ENCODE peak calls at places on chromosomes 2 and 18, in eight cellular contexts. R is neural progenitor cell, E is mammary epithelial cell, Y is fibroblast of lung, I is endothelial cell of umbilical vein, J is PC-9, Z is HepG2, U is PC-3. O is an unnamed sample. For H3K4me1, the result is how much of the 10 kb centered on the place peaks cover.

GRCh38 chr2:150088538-150088937 is 398.9 kb downstream of the RND3 start:
- DNase-seq in R (no peak), E (peak), Y (no peak), I (peak), J (no peak), Z (no peak), U (peak), O (no peak)

GRCh38 chr2:47065771-47066380 is 89.2 kb downstream of the STPG4 start:
- DNase-seq in R (no peak), E (peak), Y (peak), I (peak), J (peak), Z (no peak), U (peak), O (peak)

GRCh38 chr2:137437386-137437785 is 526.9 kb upstream of the HNMT start:
- DNase-seq in R (no peak), E (peak), Y (no peak), I (no peak), J (no peak), Z (no peak), U (no peak), O (no peak)

GRCh38 chr2:197211881-197212342 is 98.7 kb downstream of the ANKRD44 start:
- DNase-seq in R (no peak), E (no peak), Y (no peak), I (no peak), J (no peak), Z (no peak), U (no peak), O (no peak)

GRCh38 chr2:127173073-127173472 is 47.0 kb downstream of the CYP27C1 start:
- DNase-seq in R (no peak), E (peak), Y (peak), I (peak), J (no peak), Z (no peak), U (peak), O (no peak)

GRCh38 chr2:8583400-8584173 is 98.3 kb upstream of the ID2 start:
- DNase-seq in R (peak), E (no peak), Y (peak), I (peak), J (peak), Z (peak), U (peak), O (peak)

GRCh38 chr18:9506046-9506792 is 30.9 kb downstream of the RALBP1 start:
- DNase-seq in R (peak), E (no peak), Y (no peak), I (no peak), J (peak), Z (no peak), U (peak), O (no peak)

GRCh38 chr2:157565550-157565949 is 63.1 kb downstream of the ACVR1C start:
- DNase-seq in R (no peak), E (no peak), Y (no peak), I (no peak), J (no peak), Z (no peak), U (no peak), O (no peak)

GRCh38 chr18:26458526-26459232 is 89.7 kb downstream of the KCTD1 start:
- DNase-seq in R (no peak), E (peak), Y (peak), I (peak), J (no peak), Z (no peak), U (peak), O (no peak)

GRCh38 chr2:179818546-179818945 is 42.9 kb downstream of the ZNF385B start:
- DNase-seq in R (no peak), E (no peak), Y (no peak), I (peak), J (peak), Z (no peak), U (peak), O (no peak)

GRCh38 chr2:188785515-188785914 is 188.7 kb upstream of the COL3A1 start:
- DNase-seq in R (no peak), E (no peak), Y (no peak), I (no peak), J (no peak), Z (no peak), U (no peak), O (no peak)

GRCh38 chr2:31239842-31240198 is 5.9 kb downstream of the EHD3 start:
- DNase-seq in R (no peak), E (no peak), Y (peak), I (no peak), J (no peak), Z (no peak), U (no peak), O (peak)

GRCh38 chr2:148813603-148814065 is 61.4 kb upstream of the KIF5C start:
- DNase-seq in R (peak), E (no peak), Y (no peak), I (no peak), J (no peak), Z (no peak), U (no peak), O (no peak)

GRCh38 chr2:20589975-20590703 is 60.8 kb downstream of the HS1BP3 start:
- DNase-seq in R (no peak), E (no peak), Y (no peak), I (no peak), J (no peak), Z (no peak), U (no peak), O (no peak)

GRCh38 chr2:130744287-130745117 is 10.8 kb upstream of the AMER3 start:
- DNase-seq in R (peak), E (no peak), Y (no peak), I (no peak), J (no peak), Z (peak), U (no peak), O (no peak)

GRCh38 chr18:63439334-63439733 is 17.1 kb upstream of the VPS4B start:
- DNase-seq in R (peak), E (peak), Y (peak), I (peak), J (peak), Z (peak), U (peak), O (peak)

GRCh38 chr2:192899466-192899865 is 704.7 kb upstream of the TMEFF2 start:
- DNase-seq in R (peak), E (no peak), Y (no peak), I (no peak), J (no peak), Z (no peak), U (no peak), O (no peak)

GRCh38 chr2:216495656-216496055 is 3.0 kb upstream of the RPL37A start:
- DNase-seq in R (no peak), E (no peak), Y (peak), I (peak), J (no peak), Z (no peak), U (no peak), O (no peak)

GRCh38 chr18:37260367-37261093 is 305.1 kb downstream of the CELF4 start:
- DNase-seq in R (no peak), E (no peak), Y (no peak), I (no peak), J (no peak), Z (no peak), U (no peak), O (no peak)

GRCh38 chr18:24710474-24710873 is 250.0 kb downstream of the HRH4 start:
- DNase-seq in R (no peak), E (no peak), Y (no peak), I (no peak), J (no peak), Z (no peak), U (no peak), O (no peak)

GRCh38 chr2:57373530-57373929 is 673.1 kb upstream of the VRK2 start:
- DNase-seq in R (no peak), E (peak), Y (peak), I (peak), J (no peak), Z (no peak), U (peak), O (peak)

GRCh38 chr2:22355816-22356433 is 1029.1 kb upstream of the KLHL29 start:
- DNase-seq in R (peak), E (no peak), Y (peak), I (no peak), J (peak), Z (peak), U (peak), O (peak)

GRCh38 chr2:31203916-31204315 is 13.4 kb downstream of the CAPN14 start:
- DNase-seq in R (no peak), E (no peak), Y (no peak), I (no peak), J (no peak), Z (no peak), U (no peak), O (no peak)

GRCh38 chr2:72173640-72174321 is 26.1 kb upstream of the CYP26B1 start:
- DNase-seq in R (no peak), E (no peak), Y (no peak), I (peak), J (no peak), Z (no peak), U (no peak), O (peak)

DNA sequence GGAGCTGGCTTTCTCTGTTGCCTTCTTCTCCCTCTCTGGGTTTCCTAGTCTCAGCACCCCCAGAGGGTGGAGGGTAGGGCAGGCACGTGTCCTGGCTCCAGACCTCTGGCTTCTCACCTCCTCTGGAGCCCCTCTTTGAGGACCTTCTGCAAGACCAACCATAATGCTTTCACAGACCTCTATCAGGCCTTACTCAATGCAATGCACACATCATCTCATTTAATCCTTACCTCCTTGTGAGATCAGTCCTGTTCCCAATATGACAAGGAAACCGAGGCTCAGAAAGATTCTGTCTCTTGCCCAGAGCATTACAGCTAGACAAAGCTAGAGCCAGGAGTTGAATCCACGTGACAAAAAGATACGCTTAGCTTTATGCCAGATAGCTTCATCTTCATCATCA is 8.2 kb downstream of the ATOH8 start:
- DNase-seq in R (no peak), E (no peak), Y (no peak), I (no peak), J (no peak), Z (no peak), U (no peak), O (no peak)
- H3K4me1 ChIP-seq in R (under half), E (under half), Y (under half), I (under half), J (under half), Z (half or more), U (under half), O (under half)

DNA sequence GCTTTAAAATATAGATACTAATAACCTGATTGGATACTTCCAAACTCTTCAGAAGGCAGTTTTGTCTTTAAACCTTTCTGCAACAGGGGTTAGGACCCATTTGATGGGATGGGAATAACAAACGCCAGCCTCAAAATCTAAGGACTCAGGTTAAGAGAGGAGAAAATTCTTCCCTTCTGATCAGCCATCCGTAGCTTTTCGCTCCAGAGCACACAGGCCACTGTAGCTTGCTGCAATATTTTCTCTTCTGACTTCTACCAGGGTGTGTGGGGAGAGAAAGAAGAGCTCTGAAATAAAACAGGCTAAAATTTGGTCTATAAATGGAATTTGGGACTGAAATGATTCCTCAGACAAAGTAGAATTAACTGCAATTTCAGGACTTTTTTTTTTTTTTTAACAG is 95.1 kb downstream of the ALPK2 start:
- DNase-seq in R (no peak), E (no peak), Y (no peak), I (no peak), J (no peak), Z (no peak), U (no peak), O (no peak)
- TF ChIP-seq EZH2 in R (no peak), E (no peak), Y (no peak), I (no peak), J (no peak), Z (no peak), U (no peak), O (no peak)

DNA sequence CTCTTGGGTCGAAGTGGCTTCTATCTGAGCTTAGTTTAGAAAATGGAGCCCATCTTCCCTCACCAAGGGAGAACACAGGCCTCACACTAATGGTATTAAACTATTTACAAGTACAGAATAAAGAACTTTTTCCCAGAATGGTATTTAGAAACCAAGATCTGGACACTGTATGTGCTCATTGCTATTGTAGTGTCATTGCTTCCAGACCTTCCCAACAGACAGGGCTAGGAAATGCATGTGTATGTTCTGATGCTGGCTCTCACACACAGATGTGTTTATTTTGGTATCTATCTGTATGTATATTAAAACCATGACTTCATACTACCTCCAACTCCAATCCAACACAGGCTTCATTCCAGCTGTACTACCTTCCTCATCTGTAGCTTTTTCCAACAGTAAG is 8.0 kb downstream of the COX5B start:
- DNase-seq in R (no peak), E (no peak), Y (no peak), I (no peak), J (no peak), Z (no peak), U (no peak), O (no peak)
- H3K4me1 ChIP-seq in R (under half), E (under half), Y (under half), I (under half), J (under half), Z (under half), U (under half), O (under half)

GRCh38 chr2:218892693-218893348 is 12.2 kb downstream of the WNT10A start:
- DNase-seq in R (peak), E (peak), Y (peak), I (peak), J (peak), Z (peak), U (peak), O (peak)
- TF ChIP-seq EZH2 in R (peak), E (no peak), Y (no peak), I (peak), J (no peak), Z (peak), U (no peak), O (no peak)

GRCh38 chr2:237433920-237434319 is 20.0 kb upstream of the COL6A3 start:
- DNase-seq in R (no peak), E (no peak), Y (no peak), I (no peak), J (no peak), Z (no peak), U (peak), O (no peak)

GRCh38 chr2:237432484-237433092 is 18.6 kb upstream of the COL6A3 start:
- DNase-seq in R (no peak), E (peak), Y (peak), I (no peak), J (peak), Z (no peak), U (peak), O (no peak)

GRCh38 chr2:237437566-237437965 is 23.6 kb upstream of the COL6A3 start:
- DNase-seq in R (no peak), E (no peak), Y (no peak), I (no peak), J (no peak), Z (no peak), U (no peak), O (no peak)

GRCh38 chr2:237435844-237436590 is 22.1 kb upstream of the COL6A3 start:
- DNase-seq in R (no peak), E (no peak), Y (peak), I (no peak), J (no peak), Z (no peak), U (peak), O (no peak)

GRCh38 chr2:237434916-237435315 is 21.0 kb upstream of the COL6A3 start:
- DNase-seq in R (no peak), E (no peak), Y (no peak), I (no peak), J (no peak), Z (no peak), U (peak), O (peak)
- H3K4me1 ChIP-seq in R (under half), E (half or more), Y (under half), I (under half), J (under half), Z (under half), U (half or more), O (under half)

GRCh38 chr18:57437782-57438668 is 2.9 kb downstream of the ONECUT2 start:
- DNase-seq in R (peak), E (peak), Y (peak), I (peak), J (peak), Z (peak), U (peak), O (peak)
- TF ChIP-seq EZH2 in R (peak), E (peak), Y (peak), I (peak), J (no peak), Z (no peak), U (no peak), O (no peak)

DNA sequence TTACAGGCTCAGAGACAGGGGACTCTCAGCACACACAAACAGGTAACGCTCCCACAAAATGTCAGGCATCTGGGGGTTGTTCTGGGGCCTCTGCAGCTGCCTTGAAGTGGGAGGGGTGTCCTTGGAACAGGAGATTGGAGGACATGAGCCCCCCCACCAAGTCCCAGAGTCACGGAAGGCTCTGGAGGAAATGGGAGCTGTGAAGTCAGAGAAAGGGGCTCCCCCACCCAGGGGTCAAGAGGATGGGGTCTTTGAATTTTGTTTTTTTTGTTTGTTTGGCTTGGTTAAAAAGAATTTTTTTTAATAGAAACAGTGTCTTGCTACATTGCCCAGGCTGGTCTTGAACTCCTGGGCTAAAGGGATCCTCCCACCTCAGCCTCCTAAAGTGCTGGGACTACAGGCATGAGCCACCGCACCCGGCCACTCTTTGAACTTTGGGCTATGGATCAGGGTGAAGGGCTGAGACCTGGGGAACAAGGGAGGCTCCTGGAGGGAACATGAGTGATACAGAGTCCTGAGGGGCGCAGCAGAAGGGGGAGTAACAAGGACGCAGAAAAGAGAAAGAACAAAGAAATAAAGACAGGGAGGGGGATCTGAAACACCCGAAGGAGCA is 46.8 kb downstream of the TNS1 start:
- DNase-seq in R (no peak), E (no peak), Y (no peak), I (no peak), J (no peak), Z (no peak), U (no peak), O (no peak)
- H3K4me1 ChIP-seq in R (under half), E (under half), Y (under half), I (under half), J (under half), Z (under half), U (under half), O (under half)

GRCh38 chr2:74554821-74555531 is 456 bp downstream of the DOK1 start:
- DNase-seq in R (peak), E (no peak), Y (peak), I (peak), J (peak), Z (no peak), U (no peak), O (peak)
- TF ChIP-seq EZH2 in R (peak), E (no peak), Y (no peak), I (no peak), J (no peak), Z (no peak), U (no peak), O (no peak)

GRCh38 chr2:101299601-101300000 is 8.9 kb downstream of the RNF149 start:
- DNase-seq in R (no peak), E (no peak), Y (no peak), I (no peak), J (no peak), Z (no peak), U (no peak), O (no peak)
- H3K4me1 ChIP-seq in R (under half), E (under half), Y (under half), I (under half), J (under half), Z (half or more), U (under half), O (under half)

GRCh38 chr2:218870984-218871344 is 9.7 kb upstream of the WNT10A start:
- DNase-seq in R (no peak), E (no peak), Y (no peak), I (no peak), J (no peak), Z (no peak), U (no peak), O (no peak)
- TF ChIP-seq EZH2 in R (no peak), E (no peak), Y (no peak), I (no peak), J (no peak), Z (no peak), U (no peak), O (no peak)